ENCODE peak calls at places on chromosomes 12 and 14, in six cellular contexts. X, N, M, R, V and O are unnamed samples.

GRCh38 chr14:88551936-88552565 is 2.8 kb downstream of the PTPN21 start:
- DNase-seq in X (no peak), N (no peak), M (peak; percentile 41), R (no peak), V (peak; percentile 57), O (no peak)

GRCh38 chr14:21686468-21686867 is 12.8 kb upstream of the OR4E1 start:
- DNase-seq in X (no peak), N (no peak), M (no peak), R (no peak), V (no peak), O (no peak)

GRCh38 chr14:25765909-25766308 is 716.0 kb upstream of the STXBP6 start:
- DNase-seq in X (no peak), N (no peak), M (no peak), R (no peak), V (no peak), O (no peak)

GRCh38 chr12:59486827-59487226 is 109.0 kb upstream of the SLC16A7 start:
- DNase-seq in X (no peak), N (no peak), M (no peak), R (no peak), V (no peak), O (no peak)

GRCh38 chr14:104792101-104792884 is 3.3 kb downstream of the AKT1 start:
- DNase-seq in X (no peak), N (no peak), M (peak; percentile 26), R (no peak), V (no peak), O (no peak)

GRCh38 chr12:105935981-105936380 is 202.8 kb downstream of the NUAK1 start:
- DNase-seq in X (no peak), N (no peak), M (peak; percentile 13), R (no peak), V (no peak), O (no peak)

GRCh38 chr12:94145231-94145979 is 3.0 kb upstream of the PLXNC1 start:
- DNase-seq in X (peak; percentile 42), N (peak; percentile 47), M (no peak), R (no peak), V (peak; percentile 76), O (peak; percentile 83)

GRCh38 chr14:68606644-68607043 is 186.2 kb downstream of the ZFP36L1 start:
- DNase-seq in X (no peak), N (no peak), M (no peak), R (no peak), V (no peak), O (no peak)

GRCh38 chr12:107404981-107405380 is 280.6 kb upstream of the PWP1 start:
- DNase-seq in X (peak; percentile 82), N (peak; percentile 47), M (peak; percentile 14), R (peak; percentile 66), V (peak; percentile 47), O (peak; percentile 70)

GRCh38 chr12:106090586-106091411 is 48.0 kb downstream of the NUAK1 start:
- DNase-seq in X (no peak), N (no peak), M (peak; percentile 96), R (no peak), V (no peak), O (no peak)

GRCh38 chr14:89672636-89673279 is 255.7 kb upstream of the FOXN3 start:
- DNase-seq in X (no peak), N (peak; percentile 21), M (no peak), R (peak; percentile 39), V (no peak), O (no peak)

GRCh38 chr14:103392572-103392971 is 7.4 kb downstream of the MARK3 start:
- DNase-seq in X (no peak), N (no peak), M (no peak), R (no peak), V (no peak), O (no peak)

GRCh38 chr12:14664434-14665023 is 31.9 kb downstream of the GUCY2C start:
- DNase-seq in X (peak; percentile 58), N (peak; percentile 16), M (peak; percentile 57), R (peak; percentile 6), V (peak; percentile 15), O (peak; percentile 50)

GRCh38 chr14:58752280-58752679 is 114.5 kb downstream of the DACT1 start:
- DNase-seq in X (no peak), N (no peak), M (no peak), R (no peak), V (no peak), O (no peak)

GRCh38 chr12:121872546-121873223 is 14.0 kb upstream of the HPD start:
- DNase-seq in X (no peak), N (no peak), M (no peak), R (no peak), V (peak; percentile 86), O (no peak)

GRCh38 chr12:14417717-14418116 is 52.2 kb downstream of the ATF7IP start:
- DNase-seq in X (peak; percentile 55), N (peak; percentile 24), M (peak; percentile 96), R (peak; percentile 33), V (peak; percentile 46), O (peak; percentile 49)

DNA sequence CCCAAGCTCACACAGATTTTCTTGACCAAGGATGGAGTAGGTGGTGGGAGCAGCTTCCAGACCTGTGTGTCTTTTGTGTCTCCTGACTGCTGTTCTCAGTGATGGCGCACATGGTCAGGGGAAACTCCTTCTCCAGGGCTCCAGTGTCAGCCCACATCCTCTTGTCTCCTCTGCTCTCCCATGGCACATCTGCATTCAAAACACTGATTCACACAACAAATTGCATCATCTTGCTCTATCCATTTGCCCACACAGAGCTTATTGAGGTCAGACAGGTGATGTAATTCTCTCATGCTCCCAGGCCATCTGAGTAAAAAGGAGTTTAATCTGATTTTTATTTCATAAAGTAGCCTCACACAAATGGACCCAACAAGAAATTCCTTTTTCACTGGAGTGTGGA is 21.9 kb upstream of the TMEM132C start:
- DNase-seq in X (no peak), N (no peak), M (no peak), R (no peak), V (peak; percentile 31), O (no peak)
- TF ChIP-seq MAX in X (no peak), N (no peak), M (no peak), R (no peak), V (no peak), O (no peak)

GRCh38 chr12:96880220-96880619 is 26.8 kb upstream of the NEDD1 start:
- DNase-seq in X (no peak), N (no peak), M (no peak), R (no peak), V (no peak), O (no peak)

GRCh38 chr12:96876966-96877365 is 30.1 kb upstream of the NEDD1 start:
- DNase-seq in X (no peak), N (no peak), M (no peak), R (no peak), V (no peak), O (no peak)

GRCh38 chr12:96879301-96879700 is 27.8 kb upstream of the NEDD1 start:
- DNase-seq in X (no peak), N (no peak), M (no peak), R (no peak), V (no peak), O (no peak)

GRCh38 chr12:96881608-96882007 is 25.4 kb upstream of the NEDD1 start:
- DNase-seq in X (no peak), N (no peak), M (no peak), R (no peak), V (no peak), O (no peak)

GRCh38 chr12:96878704-96879103 is 28.4 kb upstream of the NEDD1 start:
- DNase-seq in X (no peak), N (no peak), M (no peak), R (no peak), V (no peak), O (no peak)
- H3K4me3 ChIP-seq in X (no peak overlapping the region), N (no peak overlapping the region), M (no peak overlapping the region), R (no peak overlapping the region), V (no peak overlapping the region), O (no peak overlapping the region)

GRCh38 chr14:81172353-81172752 is 48.4 kb downstream of the GTF2A1 start:
- DNase-seq in X (no peak), N (no peak), M (no peak), R (no peak), V (no peak), O (no peak)

GRCh38 chr14:81169267-81169666 is 51.5 kb downstream of the GTF2A1 start:
- DNase-seq in X (no peak), N (no peak), M (no peak), R (no peak), V (no peak), O (no peak)

GRCh38 chr14:81170829-81171195 is 49.9 kb downstream of the GTF2A1 start:
- DNase-seq in X (no peak), N (no peak), M (no peak), R (no peak), V (no peak), O (no peak)

GRCh38 chr14:81170104-81170828 is 50.5 kb downstream of the GTF2A1 start:
- DNase-seq in X (peak; percentile 91), N (peak; percentile 85), M (peak; percentile 92), R (peak; percentile 84), V (peak; percentile 83), O (peak; percentile 86)

GRCh38 chr14:81169711-81170103 is 51.1 kb downstream of the GTF2A1 start:
- DNase-seq in X (no peak), N (no peak), M (peak; percentile 38), R (no peak), V (peak; percentile 32), O (peak; percentile 46)
- TF ChIP-seq MAX in X (no peak), N (no peak), M (no peak), R (peak; percentile 70), V (no peak), O (no peak)

GRCh38 chr14:23351681-23352505 is 794 bp downstream of the SLC22A17 start:
- DNase-seq in X (no peak), N (no peak), M (no peak), R (no peak), V (peak; percentile 93), O (no peak)
- H3K4me3 ChIP-seq in X (peak overlapping the region; percentile 52), N (no peak overlapping the region), M (peak overlapping the region; percentile 45), R (peak overlapping the region; percentile 30), V (peak overlapping the region; percentile 82), O (no peak overlapping the region)

DNA sequence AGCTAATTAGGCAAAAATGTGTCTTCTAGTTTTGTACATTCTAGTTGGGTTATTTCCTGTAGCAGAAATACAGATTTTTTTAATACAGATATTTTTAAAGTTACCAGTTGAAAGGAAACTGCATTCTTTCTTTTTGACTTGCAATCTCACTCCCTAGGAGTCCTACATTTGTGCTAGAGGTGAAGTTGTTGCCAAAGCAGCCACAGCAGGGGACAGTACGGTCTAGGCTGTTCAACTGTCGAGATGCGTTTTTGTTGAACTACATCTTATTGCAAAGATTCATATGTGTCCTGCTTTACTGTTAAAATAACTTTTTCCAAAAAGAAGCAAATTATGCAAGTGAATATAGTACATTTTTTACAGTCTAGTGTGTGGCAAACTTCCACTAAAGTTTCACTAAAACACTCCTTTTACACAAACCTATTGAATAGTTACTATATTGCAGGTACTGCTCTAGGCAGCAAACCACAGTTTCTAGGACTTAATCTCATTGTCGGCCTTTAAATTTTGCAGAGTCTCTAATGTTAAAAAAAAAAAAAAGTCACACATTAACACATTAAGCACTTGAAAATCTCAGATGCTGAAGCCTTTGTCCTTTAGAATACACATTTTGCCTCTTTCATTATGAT is 30.2 kb upstream of the SRGAP1 start:
- DNase-seq in X (no peak), N (no peak), M (no peak), R (no peak), V (no peak), O (no peak)
- TF ChIP-seq MAX in X (no peak), N (no peak), M (no peak), R (no peak), V (no peak), O (no peak)